ENCODE peak calls at places on chromosomes 5 and 9, in eight cellular contexts. C is AG04450; M is CD8-positive, alpha-beta T cell; S is cardiac muscle cell; X is DND-41; V is A549; T is OCI-LY7; R is colonic mucosa. I is an unnamed sample. For H3K9me3, the result is how much of the 10 kb centered on the place peaks cover.

GRCh38 chr5:88480245-88480644 is 211.6 kb upstream of the TMEM161B start:
- DNase-seq in C (no peak), M (no peak), S (no peak), X (no peak), V (no peak), T (no peak), R (no peak), I (peak)

GRCh38 chr5:96790851-96791513 is 16.8 kb downstream of the ERAP1 start:
- DNase-seq in C (no peak), M (no peak), S (no peak), X (no peak), V (no peak), T (no peak), R (no peak), I (no peak)

GRCh38 chr5:154944716-154945115 is 3.8 kb downstream of the MRPL22 start:
- DNase-seq in C (no peak), M (no peak), S (no peak), X (no peak), V (no peak), T (no peak), R (no peak), I (no peak)

GRCh38 chr9:79471577-79472543 is 99.9 kb upstream of the TLE4 start:
- DNase-seq in C (no peak), M (peak), S (peak), X (peak), V (no peak), T (peak), R (peak), I (peak)

GRCh38 chr5:112642885-112643284 is 94.8 kb upstream of the APC start:
- DNase-seq in C (no peak), M (no peak), S (peak), X (no peak), V (no peak), T (no peak), R (no peak), I (no peak)

GRCh38 chr9:96222132-96222531 is 79.8 kb downstream of the HSD17B3 start:
- DNase-seq in C (no peak), M (no peak), S (no peak), X (no peak), V (no peak), T (peak), R (no peak), I (no peak)

GRCh38 chr9:136328011-136328621 is 777 bp downstream of the GPSM1 start:
- DNase-seq in C (no peak), M (no peak), S (peak), X (no peak), V (no peak), T (no peak), R (no peak), I (peak)

GRCh38 chr5:61342066-61342465 is 10.0 kb downstream of the ZSWIM6 start:
- DNase-seq in C (no peak), M (no peak), S (no peak), X (no peak), V (no peak), T (no peak), R (no peak), I (no peak)

GRCh38 chr5:94266170-94266569 is 352.2 kb downstream of the KIAA0825 start:
- DNase-seq in C (no peak), M (no peak), S (no peak), X (no peak), V (no peak), T (no peak), R (no peak), I (no peak)

GRCh38 chr9:121963542-121963995 is 129.5 kb downstream of the TTLL11 start:
- DNase-seq in C (no peak), M (no peak), S (no peak), X (no peak), V (no peak), T (no peak), R (no peak), I (no peak)

GRCh38 chr9:131635285-131635684 is 90.0 kb downstream of the PRRT1B start:
- DNase-seq in C (peak), M (peak), S (peak), X (no peak), V (peak), T (no peak), R (peak), I (peak)

GRCh38 chr5:40383719-40384651 is 295.7 kb upstream of the PTGER4 start:
- DNase-seq in C (peak), M (no peak), S (no peak), X (no peak), V (no peak), T (no peak), R (no peak), I (no peak)

GRCh38 chr5:95673076-95673475 is 9.7 kb downstream of the SPATA9 start:
- DNase-seq in C (no peak), M (no peak), S (no peak), X (no peak), V (no peak), T (no peak), R (no peak), I (no peak)

GRCh38 chr5:31415009-31415923 is 116.6 kb downstream of the DROSHA start:
- DNase-seq in C (no peak), M (no peak), S (no peak), X (no peak), V (no peak), T (no peak), R (no peak), I (no peak)

GRCh38 chr9:14428781-14429230 is 114.9 kb upstream of the NFIB start:
- DNase-seq in C (peak), M (peak), S (peak), X (peak), V (peak), T (peak), R (peak), I (peak)

DNA sequence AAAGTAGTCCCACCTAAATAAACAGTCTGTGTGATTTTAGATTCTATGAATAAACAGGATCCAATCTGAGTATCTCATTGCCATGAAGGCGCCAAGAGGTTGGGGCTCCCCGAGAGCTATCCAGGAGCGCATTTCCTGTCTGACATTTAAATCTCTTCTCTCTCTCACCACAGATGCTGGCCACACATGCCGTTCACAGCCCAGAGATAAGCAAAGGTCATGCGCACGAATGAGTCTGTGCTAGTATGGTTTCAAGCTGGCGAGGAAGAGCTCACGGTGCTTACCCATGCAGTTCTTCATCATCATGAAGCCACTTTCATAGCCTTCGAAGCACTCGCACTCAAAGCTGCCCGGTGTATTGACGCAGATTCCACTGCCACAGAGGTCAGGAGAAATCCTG is 199.4 kb downstream of the FBN2 start:
- DNase-seq in C (no peak), M (no peak), S (no peak), X (no peak), V (no peak), T (no peak), R (no peak), I (no peak)
- H3K27ac ChIP-seq in C (no peak), M (no peak), S (peak), X (no peak), V (no peak), T (no peak), R (no peak), I (no peak)

GRCh38 chr5:74578356-74579044 is 62.0 kb downstream of the ENC1 start:
- DNase-seq in C (no peak), M (no peak), S (no peak), X (no peak), V (no peak), T (no peak), R (no peak), I (no peak)

GRCh38 chr5:74579215-74579614 is 61.3 kb downstream of the ENC1 start:
- DNase-seq in C (no peak), M (peak), S (no peak), X (peak), V (no peak), T (no peak), R (no peak), I (no peak)

GRCh38 chr5:74581988-74582365 is 58.6 kb downstream of the ENC1 start:
- DNase-seq in C (no peak), M (no peak), S (no peak), X (no peak), V (no peak), T (no peak), R (peak), I (no peak)

GRCh38 chr5:74582853-74583252 is 57.7 kb downstream of the ENC1 start:
- DNase-seq in C (no peak), M (no peak), S (no peak), X (no peak), V (no peak), T (no peak), R (no peak), I (no peak)

GRCh38 chr5:74580729-74581110 is 59.8 kb downstream of the ENC1 start:
- DNase-seq in C (no peak), M (no peak), S (no peak), X (no peak), V (no peak), T (no peak), R (no peak), I (no peak)
- H3K9me3 ChIP-seq in C (under half), M (under half), S (under half), X (under half), V (under half), T (under half), R (under half), I (under half)

GRCh38 chr5:157046041-157046440 is 12.9 kb downstream of the HAVCR1 start:
- DNase-seq in C (no peak), M (no peak), S (peak), X (no peak), V (peak), T (no peak), R (peak), I (peak)
- H3K27ac ChIP-seq in C (no peak), M (no peak), S (no peak), X (no peak), V (peak), T (no peak), R (no peak), I (peak)

DNA sequence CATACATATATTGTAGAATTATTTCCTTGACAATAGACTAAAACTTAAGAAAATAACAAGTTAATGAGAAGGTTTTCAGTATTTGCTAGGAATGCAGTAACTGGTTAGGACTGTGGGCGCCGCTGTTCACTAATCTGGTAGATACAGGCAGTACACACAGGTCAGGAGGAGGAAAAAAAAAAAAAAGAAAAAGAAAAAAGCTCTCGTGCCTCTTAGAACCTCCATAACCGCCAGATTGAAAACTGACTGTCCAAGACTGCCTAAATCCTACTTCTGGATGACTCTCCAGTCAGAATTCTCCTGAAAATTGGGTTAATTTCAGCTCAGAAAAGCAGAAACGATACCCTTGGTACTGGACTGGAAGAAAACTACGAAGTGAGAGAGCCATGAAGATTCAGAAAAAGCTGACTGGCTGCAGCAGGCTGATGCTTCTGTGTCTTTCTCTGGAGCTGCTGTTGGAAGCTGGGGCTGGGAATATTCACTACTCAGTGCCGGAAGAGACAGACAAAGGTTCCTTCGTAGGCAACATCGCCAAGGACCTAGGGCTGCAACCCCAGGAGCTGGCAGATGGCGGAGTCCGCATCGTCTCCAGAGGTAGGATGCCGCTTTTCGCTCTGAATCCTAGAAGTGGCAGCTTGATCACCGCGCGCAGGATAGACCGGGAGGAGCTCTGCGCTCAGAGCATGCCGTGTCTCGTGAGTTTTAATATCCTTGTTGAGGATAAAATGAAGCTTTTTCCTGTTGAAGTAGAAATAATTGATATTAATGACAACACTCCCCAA is at the start of gene PCDHGA1:
- DNase-seq in C (no peak), M (no peak), S (no peak), X (no peak), V (peak), T (peak), R (no peak), I (peak)
- H3K9me3 ChIP-seq in C (under half), M (under half), S (under half), X (under half), V (under half), T (under half), R (under half), I (under half)

GRCh38 chr5:179559280-179560252 is 9.2 kb downstream of the RUFY1 start:
- DNase-seq in C (peak), M (peak), S (peak), X (no peak), V (peak), T (peak), R (peak), I (peak)
- H3K27ac ChIP-seq in C (peak), M (peak), S (peak), X (no peak), V (peak), T (peak), R (peak), I (peak)

DNA sequence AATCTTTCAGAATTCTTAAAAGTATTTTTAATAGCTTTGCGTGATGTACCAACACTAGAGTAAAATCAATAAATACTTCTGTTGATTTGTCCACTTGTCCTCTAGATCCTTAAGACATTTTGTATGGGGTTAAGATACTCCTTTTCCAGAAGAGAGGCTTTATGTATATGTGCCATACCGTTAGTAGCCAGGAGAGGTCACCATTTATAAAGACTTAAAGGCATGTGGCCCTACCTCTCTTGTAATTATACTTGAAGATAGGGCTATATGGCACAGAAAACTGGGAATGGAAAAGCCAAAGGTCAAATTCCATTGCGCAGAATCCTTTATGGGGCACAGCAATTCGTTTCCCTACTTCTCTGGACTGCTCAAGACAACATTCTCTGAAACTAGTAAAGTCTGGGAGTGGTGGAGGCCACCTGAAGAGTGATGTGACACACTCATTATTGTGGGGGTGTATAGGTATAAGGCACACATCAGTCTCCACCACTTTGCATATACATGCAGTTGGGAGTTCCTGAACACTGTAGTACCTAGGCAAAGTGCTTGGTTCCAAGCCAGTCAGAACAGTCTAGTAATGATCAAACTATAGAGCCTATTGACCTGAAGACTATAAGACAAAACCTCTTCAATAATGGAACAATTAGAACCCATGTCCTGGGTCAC is 140.1 kb upstream of the FBXL17 start:
- DNase-seq in C (peak), M (peak), S (peak), X (peak), V (peak), T (peak), R (peak), I (no peak)
- H3K9me3 ChIP-seq in C (under half), M (under half), S (under half), X (under half), V (under half), T (under half), R (under half), I (under half)

I was measured in body of pancreas.